ENCODE peak calls at places on chromosome 14, in four cellular contexts. I, T, D and N are unnamed samples. For H3K36me3, the result is how much of the 10 kb centered on the place peaks cover.

GRCh38 chr14:82075566-82075965 is 541.9 kb upstream of the SEL1L start:
- DNase-seq in I (no peak), T (peak), D (no peak), N (no peak)

GRCh38 chr14:64387232-64387737 is 868 bp upstream of the MTHFD1 start:
- DNase-seq in I (no peak), T (no peak), D (no peak), N (no peak)

GRCh38 chr14:99952039-99952438 is 113.2 kb upstream of the EVL start:
- DNase-seq in I (no peak), T (no peak), D (no peak), N (no peak)

GRCh38 chr14:77157716-77158115 is 16.1 kb upstream of the ZDHHC22 start:
- DNase-seq in I (no peak), T (no peak), D (no peak), N (no peak)

GRCh38 chr14:53355581-53356112 is 202.5 kb upstream of the DDHD1 start:
- DNase-seq in I (peak), T (no peak), D (no peak), N (no peak)

GRCh38 chr14:69863083-69863482 is 16.1 kb upstream of the SMOC1 start:
- DNase-seq in I (no peak), T (no peak), D (no peak), N (no peak)

GRCh38 chr14:79668941-79669340 is 542.4 kb downstream of the DIO2 start:
- DNase-seq in I (no peak), T (no peak), D (no peak), N (no peak)

GRCh38 chr14:77804592-77804991 is 4.7 kb downstream of the ADCK1 start:
- DNase-seq in I (no peak), T (no peak), D (no peak), N (no peak)

GRCh38 chr14:32078030-32078793 is 1.1 kb downstream of the ARHGAP5 start:
- DNase-seq in I (peak), T (peak), D (peak), N (peak)

GRCh38 chr14:76968621-76969063 is 59.9 kb downstream of the IRF2BPL start:
- DNase-seq in I (no peak), T (no peak), D (no peak), N (no peak)

GRCh38 chr14:28652782-28653181 is 113.8 kb upstream of the FOXG1 start:
- DNase-seq in I (peak), T (no peak), D (no peak), N (no peak)

GRCh38 chr14:46571970-46572369 is 79.6 kb downstream of the RPL10L start:
- DNase-seq in I (peak), T (no peak), D (no peak), N (no peak)

GRCh38 chr14:100696590-100696989 is 30.1 kb upstream of the DLK1 start:
- DNase-seq in I (no peak), T (peak), D (no peak), N (no peak)

GRCh38 chr14:71328183-71328582 is 420.9 kb downstream of the PCNX1 start:
- DNase-seq in I (no peak), T (no peak), D (no peak), N (no peak)

GRCh38 chr14:81509321-81509720 is 24.3 kb downstream of the SEL1L start:
- DNase-seq in I (no peak), T (no peak), D (no peak), N (no peak)

GRCh38 chr14:23327947-23328744 is 6.9 kb downstream of the PABPN1 start:
- DNase-seq in I (peak), T (peak), D (no peak), N (peak)

GRCh38 chr14:29166507-29166906 is 399.9 kb downstream of the FOXG1 start:
- DNase-seq in I (no peak), T (no peak), D (no peak), N (no peak)

GRCh38 chr14:100554082-100554677 is 33.0 kb downstream of the BEGAIN start:
- DNase-seq in I (no peak), T (peak), D (no peak), N (no peak)

GRCh38 chr14:78010688-78011087 is 159.5 kb upstream of the NRXN3 start:
- DNase-seq in I (no peak), T (no peak), D (no peak), N (no peak)

DNA sequence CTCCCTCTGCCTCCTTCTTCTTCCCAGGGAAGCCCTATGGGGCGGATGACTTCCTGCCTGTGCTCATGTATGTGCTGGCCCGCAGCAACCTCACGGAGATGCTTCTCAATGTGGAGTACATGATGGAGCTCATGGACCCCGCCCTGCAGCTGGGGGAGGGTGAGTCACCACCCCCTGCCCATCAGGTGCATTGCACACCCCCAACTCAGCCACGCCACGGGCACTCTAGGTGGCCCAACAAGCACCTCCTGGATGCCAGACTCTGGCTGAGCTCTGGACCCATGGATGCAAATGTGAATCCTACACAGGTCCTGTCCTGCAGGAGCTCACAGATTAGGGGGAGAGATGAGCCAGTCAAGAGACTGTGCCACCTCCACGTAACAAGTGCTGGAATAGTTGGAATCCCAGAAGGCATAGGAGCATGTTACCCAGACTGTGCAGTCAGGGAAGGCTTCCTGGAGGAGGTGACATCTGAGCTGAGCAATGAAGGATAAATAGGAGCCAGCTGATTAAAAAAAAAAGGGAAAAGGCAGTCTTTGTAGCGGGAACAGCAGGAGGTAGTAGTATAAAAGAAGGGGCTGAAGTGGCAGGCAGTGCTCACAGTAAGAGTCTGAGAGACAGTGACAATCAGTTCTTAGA is 71.9 kb downstream of the LGMN start:
- DNase-seq in I (no peak), T (no peak), D (no peak), N (no peak)
- H3K36me3 ChIP-seq in I (under half), T (half or more), D (under half), N (under half)

DNA sequence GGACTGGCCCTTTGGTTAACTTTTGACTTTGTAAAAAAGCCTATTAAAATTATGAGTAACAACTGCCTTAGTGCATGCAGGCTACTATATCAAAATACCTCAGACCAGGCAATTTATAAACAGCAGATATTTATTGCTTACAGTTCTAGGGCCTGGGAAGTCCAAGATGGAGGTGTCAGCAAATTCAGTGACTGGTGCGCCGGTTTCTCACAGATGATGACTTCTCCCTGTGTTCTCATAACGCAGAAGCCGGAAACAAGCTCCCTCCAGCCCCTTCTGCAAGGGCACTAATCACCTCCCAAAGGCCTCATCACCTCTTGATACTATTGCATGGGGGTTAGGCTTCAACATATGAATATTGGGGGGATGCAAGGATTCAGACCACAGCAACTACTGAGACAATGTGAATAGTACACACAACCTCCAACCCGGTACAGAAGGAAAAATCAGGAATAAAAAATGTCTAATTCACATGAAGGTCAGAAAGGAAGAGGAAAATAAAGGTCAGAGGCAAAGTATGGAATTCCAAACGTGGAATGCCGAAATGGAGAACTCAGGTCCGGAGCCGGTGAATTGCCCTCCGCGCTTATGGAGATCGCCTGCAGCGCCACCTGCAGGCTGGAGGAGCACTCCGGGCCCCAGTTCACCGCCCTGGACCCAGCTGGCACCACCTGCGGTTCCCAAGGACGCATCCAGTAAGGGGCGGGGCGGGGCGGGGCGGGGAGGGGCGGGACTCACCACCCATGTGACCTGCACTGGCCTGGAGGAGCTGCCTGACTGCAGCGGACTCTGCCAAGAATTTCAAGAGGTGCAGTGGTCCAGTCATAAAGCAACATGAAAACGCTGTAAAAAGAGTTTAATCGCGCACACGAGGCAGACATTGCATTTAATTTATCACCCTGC is 203.4 kb downstream of the KIF26A start:
- DNase-seq in I (no peak), T (no peak), D (no peak), N (no peak)
- H3K4me3 ChIP-seq in I (no peak), T (no peak), D (no peak), N (no peak)

GRCh38 chr14:102039157-102039556 is 47.7 kb downstream of the HSP90AA1 start:
- DNase-seq in I (no peak), T (no peak), D (no peak), N (no peak)
- H3K36me3 ChIP-seq in I (half or more), T (half or more), D (half or more), N (under half)

DNA sequence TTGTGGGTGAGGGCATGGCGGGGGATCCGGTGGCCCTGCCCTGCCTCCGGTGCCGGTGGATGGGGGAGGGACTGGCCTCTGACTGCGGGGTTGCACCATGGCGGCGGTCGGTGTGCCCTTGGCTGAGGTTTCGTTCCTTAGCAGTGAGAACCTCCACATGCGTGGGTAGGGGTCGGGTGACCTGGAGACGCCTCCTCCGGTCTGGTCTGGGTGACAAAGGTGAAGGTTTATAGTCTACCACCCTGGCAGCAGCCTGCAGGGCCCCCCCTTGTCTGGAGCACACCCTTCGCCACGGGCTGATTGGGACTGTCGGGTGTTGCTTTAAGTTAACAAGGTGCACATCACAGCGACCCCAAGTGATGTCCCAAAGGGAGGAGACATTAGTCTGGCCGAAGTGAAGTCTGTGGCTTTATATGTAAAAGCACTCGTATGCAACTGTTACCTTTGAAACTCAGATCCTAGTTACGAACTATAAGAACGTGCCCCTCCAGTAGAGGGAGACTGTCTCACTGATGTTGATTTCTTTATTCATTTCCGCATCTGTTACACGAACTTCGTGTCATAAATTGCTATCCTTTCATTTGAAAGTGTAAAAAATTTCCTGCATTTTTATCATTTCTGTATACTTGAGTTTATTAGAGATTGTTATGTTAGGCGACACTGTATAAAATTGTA is 74.4 kb downstream of the WDR20 start:
- DNase-seq in I (no peak), T (no peak), D (peak), N (no peak)
- H3K4me3 ChIP-seq in I (no peak), T (no peak), D (no peak), N (no peak)

GRCh38 chr14:90969493-90970166 is 90.8 kb downstream of the RPS6KA5 start:
- DNase-seq in I (no peak), T (no peak), D (no peak), N (no peak)
- H3K36me3 ChIP-seq in I (under half), T (under half), D (under half), N (under half)

GRCh38 chr14:73713206-73713803 is 879 bp downstream of the PNMA1 start:
- DNase-seq in I (peak), T (no peak), D (no peak), N (no peak)

GRCh38 chr14:73713804-73714655 is at the start of gene PNMA1:
- DNase-seq in I (peak), T (peak), D (peak), N (peak)

GRCh38 chr14:73712540-73713141 is 1.5 kb downstream of the PNMA1 start:
- DNase-seq in I (peak), T (no peak), D (no peak), N (no peak)

GRCh38 chr14:73715707-73716106 is 1.5 kb upstream of the PNMA1 start:
- DNase-seq in I (no peak), T (no peak), D (no peak), N (no peak)

GRCh38 chr14:73714656-73715081 is 485 bp upstream of the PNMA1 start:
- DNase-seq in I (peak), T (no peak), D (no peak), N (no peak)
- H3K4me3 ChIP-seq in I (peak), T (peak), D (peak), N (peak)